ENCODE peak calls at places on chromosomes 4 and X, in ten cellular contexts. A is iris pigment epithelial cell, Y is lung, R is GM18507, O is RWPE1, K is omental fat pad, C is cardiac muscle cell, M is endothelial cell of umbilical vein, F is HTR-8/SVneo, Z is renal cortical epithelial cell. U is an unnamed sample.

GRCh38 chrX:131843996-131844395 is 179.1 kb upstream of the STK26 start:
- DNase-seq in A (no peak), Y (no peak), R (no peak), O (no peak), K (no peak), C (no peak), M (no peak), F (no peak), Z (no peak), U (no peak)

GRCh38 chr4:86664959-86665358 is 70.8 kb downstream of the PTPN13 start:
- DNase-seq in A (peak), Y (no peak), R (no peak), O (no peak), K (no peak), C (peak), M (no peak), F (no peak), Z (peak), U (no peak)

GRCh38 chr4:124757121-124757520 is 44.6 kb upstream of the ANKRD50 start:
- DNase-seq in A (peak), Y (no peak), R (no peak), O (peak), K (no peak), C (no peak), M (no peak), F (peak), Z (no peak), U (no peak)

GRCh38 chrX:47798861-47799260 is 37.8 kb upstream of the ZNF81 start:
- DNase-seq in A (no peak), Y (no peak), R (no peak), O (no peak), K (no peak), C (no peak), M (no peak), F (no peak), Z (no peak), U (no peak)

GRCh38 chrX:108134724-108135123 is 43.1 kb downstream of the ATG4A start:
- DNase-seq in A (no peak), Y (no peak), R (no peak), O (no peak), K (no peak), C (no peak), M (no peak), F (no peak), Z (no peak), U (no peak)

GRCh38 chr4:145842224-145842887 is 96.3 kb downstream of the ZNF827 start:
- DNase-seq in A (peak), Y (no peak), R (no peak), O (no peak), K (no peak), C (peak), M (peak), F (no peak), Z (peak), U (no peak)

GRCh38 chr4:43242611-43243010 is 350.1 kb downstream of the GRXCR1 start:
- DNase-seq in A (peak), Y (no peak), R (no peak), O (no peak), K (no peak), C (peak), M (no peak), F (peak), Z (no peak), U (no peak)

GRCh38 chr4:23789765-23790164 is 100.1 kb downstream of the PPARGC1A start:
- DNase-seq in A (peak), Y (peak), R (no peak), O (no peak), K (no peak), C (peak), M (no peak), F (peak), Z (peak), U (peak)

GRCh38 chrX:155094468-155095061 is 23.3 kb downstream of the BRCC3 start:
- DNase-seq in A (peak), Y (no peak), R (no peak), O (no peak), K (no peak), C (peak), M (peak), F (peak), Z (peak), U (no peak)

GRCh38 chrX:40167240-40168182 is 69.8 kb upstream of the BCOR start:
- DNase-seq in A (no peak), Y (no peak), R (no peak), O (no peak), K (no peak), C (no peak), M (no peak), F (no peak), Z (no peak), U (no peak)

GRCh38 chr4:182015893-182016292 is 227.3 kb upstream of the TENM3 start:
- DNase-seq in A (peak), Y (no peak), R (no peak), O (peak), K (no peak), C (no peak), M (no peak), F (peak), Z (peak), U (no peak)

GRCh38 chrX:110021180-110022022 is 18.5 kb downstream of the TMEM164 start:
- DNase-seq in A (peak), Y (no peak), R (no peak), O (no peak), K (no peak), C (peak), M (peak), F (no peak), Z (peak), U (peak)

GRCh38 chrX:15683193-15683592 is 18.6 kb upstream of the CLTRN start:
- DNase-seq in A (no peak), Y (no peak), R (no peak), O (no peak), K (no peak), C (no peak), M (no peak), F (no peak), Z (no peak), U (no peak)

GRCh38 chrX:6228720-6229119 is at the start of gene NLGN4X:
- DNase-seq in A (no peak), Y (no peak), R (no peak), O (no peak), K (no peak), C (no peak), M (no peak), F (no peak), Z (no peak), U (no peak)

GRCh38 chr4:113756005-113756410 is 5.5 kb downstream of the CAMK2D start:
- DNase-seq in A (peak), Y (no peak), R (no peak), O (peak), K (no peak), C (peak), M (peak), F (no peak), Z (peak), U (no peak)

GRCh38 chrX:100413231-100413630 is 3.2 kb upstream of the PCDH19 start:
- DNase-seq in A (peak), Y (no peak), R (no peak), O (peak), K (no peak), C (peak), M (peak), F (peak), Z (peak), U (peak)

GRCh38 chrX:115562492-115562872 is 1.5 kb downstream of the PLS3 start:
- DNase-seq in A (peak), Y (no peak), R (no peak), O (peak), K (no peak), C (peak), M (peak), F (no peak), Z (no peak), U (no peak)

GRCh38 chr4:147617841-147618421 is 734 bp downstream of the TMEM184C start:
- DNase-seq in A (no peak), Y (no peak), R (no peak), O (peak), K (no peak), C (no peak), M (no peak), F (no peak), Z (no peak), U (no peak)

GRCh38 chrX:31702208-31702607 is 630.4 kb upstream of the FTHL17 start:
- DNase-seq in A (no peak), Y (no peak), R (no peak), O (no peak), K (no peak), C (peak), M (no peak), F (no peak), Z (no peak), U (no peak)

GRCh38 chrX:8879750-8880149 is 78.6 kb upstream of the FAM9A start:
- DNase-seq in A (peak), Y (no peak), R (no peak), O (peak), K (no peak), C (peak), M (peak), F (no peak), Z (no peak), U (no peak)

GRCh38 chr4:55507612-55508011 is 39.1 kb downstream of the CLOCK start:
- DNase-seq in A (no peak), Y (no peak), R (no peak), O (no peak), K (no peak), C (peak), M (no peak), F (no peak), Z (peak), U (no peak)

GRCh38 chr4:48698029-48698901 is 81.8 kb downstream of the FRYL start:
- DNase-seq in A (peak), Y (peak), R (no peak), O (peak), K (peak), C (peak), M (peak), F (peak), Z (peak), U (peak)

GRCh38 chrX:71216446-71216845 is 6.6 kb upstream of the GJB1 start:
- DNase-seq in A (no peak), Y (no peak), R (no peak), O (no peak), K (no peak), C (no peak), M (no peak), F (no peak), Z (no peak), U (no peak)

GRCh38 chr4:150209140-150209829 is 131.0 kb downstream of the DCLK2 start:
- DNase-seq in A (peak), Y (peak), R (peak), O (peak), K (peak), C (peak), M (peak), F (peak), Z (peak), U (peak)

GRCh38 chr4:4376074-4376473 is 10.8 kb upstream of the NSG1 start:
- DNase-seq in A (no peak), Y (no peak), R (no peak), O (no peak), K (no peak), C (no peak), M (no peak), F (no peak), Z (no peak), U (no peak)

GRCh38 chr4:138734746-138735145 is 280.8 kb upstream of the NOCT start:
- DNase-seq in A (peak), Y (no peak), R (no peak), O (no peak), K (no peak), C (peak), M (peak), F (no peak), Z (peak), U (no peak)

U was measured in left cardiac atrium.